ENCODE peak calls at places on chromosomes 12 and 14, in four cellular contexts. X is AML-193; Z is CD8-positive, alpha-beta memory T cell; R is stimulated activated CD8-positive, alpha-beta memory T cell treated with anti-CD3 and anti-CD28 coated beads, Interleukin-4, amount 100 ng/mL, for 48 hours. A is an unnamed sample.

GRCh38 chr12:98515368-98516183 is at the start of gene TMPO:
- DNase-seq in X (peak), Z (peak), R (peak), A (peak)

GRCh38 chr12:2170376-2170775 is 117.6 kb downstream of the CACNA1C start:
- DNase-seq in X (no peak), Z (no peak), R (no peak), A (no peak)

GRCh38 chr14:64935508-64935907 is 7.0 kb downstream of the GPX2 start:
- DNase-seq in X (no peak), Z (no peak), R (no peak), A (no peak)

GRCh38 chr14:89445252-89445973 is 28.4 kb upstream of the FOXN3 start:
- DNase-seq in X (peak), Z (no peak), R (peak), A (peak)

GRCh38 chr12:107684990-107685359 is 624 bp upstream of the PWP1 start:
- DNase-seq in X (peak), Z (no peak), R (peak), A (peak)

GRCh38 chr12:12441891-12442461 is 85.1 kb downstream of the BORCS5 start:
- DNase-seq in X (no peak), Z (peak), R (peak), A (no peak)

GRCh38 chr12:43728117-43728516 is 30.5 kb downstream of the PUS7L start:
- DNase-seq in X (no peak), Z (no peak), R (no peak), A (no peak)

GRCh38 chr14:61456720-61457119 is 135.3 kb downstream of the PRKCH start:
- DNase-seq in X (peak), Z (peak), R (peak), A (peak)

GRCh38 chr12:1131811-1132224 is 140.8 kb downstream of the ERC1 start:
- DNase-seq in X (no peak), Z (no peak), R (no peak), A (no peak)

GRCh38 chr14:72924332-72924731 is 1.9 kb upstream of the DCAF4 start:
- DNase-seq in X (no peak), Z (no peak), R (no peak), A (no peak)

GRCh38 chr12:104718581-104718980 is 239.5 kb downstream of the SLC41A2 start:
- DNase-seq in X (no peak), Z (no peak), R (no peak), A (no peak)

GRCh38 chr12:28172434-28173030 is 17.7 kb upstream of the CCDC91 start:
- DNase-seq in X (peak), Z (no peak), R (no peak), A (peak)

GRCh38 chr12:94783862-94784261 is 133.5 kb upstream of the TMCC3 start:
- DNase-seq in X (no peak), Z (no peak), R (no peak), A (no peak)

GRCh38 chr12:116773276-116773731 is 35.2 kb downstream of the RNFT2 start:
- DNase-seq in X (peak), Z (no peak), R (no peak), A (peak)

A was measured in OCI-LY7.